ENCODE peak calls at places on chromosome 16, in nine cellular contexts. One of them, this sample, is unnamed. For H3K36me3, the result is how much of the 10 kb centered on the place peaks cover.

GRCh38 chr16:67304006-67304405 is 22.5 kb downstream of the KCTD19 start:
- DNase-seq in psoas muscle: no peak
- DNase-seq in CD4-positive, alpha-beta memory T cell: no peak
- DNase-seq in sigmoid colon: no peak
- DNase-seq in endodermal cell: no peak
- DNase-seq in GM23248: peak
- DNase-seq in aorta: no peak
- DNase-seq in BJ: no peak
- DNase-seq in CD8-positive, alpha-beta memory T cell: no peak
- DNase-seq in this sample: no peak

GRCh38 chr16:24114876-24115275 is 141.3 kb upstream of the CACNG3 start:
- DNase-seq in sigmoid colon: peak
- DNase-seq in GM23248: no peak
- DNase-seq in aorta: no peak
- DNase-seq in psoas muscle: no peak
- DNase-seq in CD8-positive, alpha-beta memory T cell: no peak
- DNase-seq in CD4-positive, alpha-beta memory T cell: no peak
- DNase-seq in BJ: no peak
- DNase-seq in endodermal cell: no peak
- DNase-seq in this sample: no peak

GRCh38 chr16:56269276-56269675 is 78.0 kb downstream of the GNAO1 start:
- DNase-seq in psoas muscle: no peak
- DNase-seq in BJ: no peak
- DNase-seq in endodermal cell: no peak
- DNase-seq in sigmoid colon: peak
- DNase-seq in CD8-positive, alpha-beta memory T cell: no peak
- DNase-seq in aorta: no peak
- DNase-seq in GM23248: no peak
- DNase-seq in CD4-positive, alpha-beta memory T cell: no peak
- DNase-seq in this sample: no peak

GRCh38 chr16:11034481-11034931 is 90.1 kb downstream of the CLEC16A start:
- DNase-seq in aorta: no peak
- DNase-seq in CD4-positive, alpha-beta memory T cell: no peak
- DNase-seq in endodermal cell: no peak
- DNase-seq in CD8-positive, alpha-beta memory T cell: no peak
- DNase-seq in GM23248: peak
- DNase-seq in psoas muscle: peak
- DNase-seq in BJ: no peak
- DNase-seq in sigmoid colon: no peak
- DNase-seq in this sample: no peak

GRCh38 chr16:1420111-1420539 is 422 bp downstream of the UQCC4 start:
- DNase-seq in CD4-positive, alpha-beta memory T cell: no peak
- DNase-seq in endodermal cell: no peak
- DNase-seq in sigmoid colon: no peak
- DNase-seq in psoas muscle: peak
- DNase-seq in aorta: peak
- DNase-seq in BJ: no peak
- DNase-seq in CD8-positive, alpha-beta memory T cell: no peak
- DNase-seq in GM23248: peak
- DNase-seq in this sample: no peak

GRCh38 chr16:68901910-68902309 is 58.6 kb downstream of the TANGO6 start:
- DNase-seq in CD4-positive, alpha-beta memory T cell: no peak
- DNase-seq in CD8-positive, alpha-beta memory T cell: no peak
- DNase-seq in psoas muscle: no peak
- DNase-seq in sigmoid colon: no peak
- DNase-seq in aorta: no peak
- DNase-seq in endodermal cell: no peak
- DNase-seq in BJ: peak
- DNase-seq in GM23248: peak
- DNase-seq in this sample: no peak

GRCh38 chr16:68643847-68644246 is 1.3 kb upstream of the CDH3 start:
- DNase-seq in BJ: no peak
- DNase-seq in endodermal cell: peak
- DNase-seq in CD4-positive, alpha-beta memory T cell: no peak
- DNase-seq in GM23248: no peak
- DNase-seq in sigmoid colon: no peak
- DNase-seq in CD8-positive, alpha-beta memory T cell: no peak
- DNase-seq in psoas muscle: no peak
- DNase-seq in aorta: no peak
- DNase-seq in this sample: peak

GRCh38 chr16:11025120-11025531 is 80.8 kb downstream of the CLEC16A start:
- DNase-seq in BJ: no peak
- DNase-seq in aorta: no peak
- DNase-seq in CD4-positive, alpha-beta memory T cell: no peak
- DNase-seq in GM23248: no peak
- DNase-seq in CD8-positive, alpha-beta memory T cell: no peak
- DNase-seq in psoas muscle: no peak
- DNase-seq in endodermal cell: no peak
- DNase-seq in sigmoid colon: no peak
- DNase-seq in this sample: no peak

GRCh38 chr16:21081329-21081728 is 69.3 kb downstream of the DNAH3 start:
- DNase-seq in CD4-positive, alpha-beta memory T cell: no peak
- DNase-seq in psoas muscle: no peak
- DNase-seq in BJ: no peak
- DNase-seq in aorta: no peak
- DNase-seq in GM23248: no peak
- DNase-seq in CD8-positive, alpha-beta memory T cell: no peak
- DNase-seq in endodermal cell: no peak
- DNase-seq in sigmoid colon: no peak
- DNase-seq in this sample: no peak

GRCh38 chr16:4693956-4694663 is 748 bp downstream of the NUDT16L1 start:
- DNase-seq in sigmoid colon: peak
- DNase-seq in GM23248: peak
- DNase-seq in psoas muscle: peak
- DNase-seq in BJ: no peak
- DNase-seq in aorta: no peak
- DNase-seq in CD4-positive, alpha-beta memory T cell: no peak
- DNase-seq in endodermal cell: peak
- DNase-seq in CD8-positive, alpha-beta memory T cell: peak
- DNase-seq in this sample: peak

GRCh38 chr16:65763640-65764305 is 602.7 kb upstream of the CDH5 start:
- DNase-seq in aorta: no peak
- DNase-seq in endodermal cell: no peak
- DNase-seq in BJ: no peak
- DNase-seq in CD4-positive, alpha-beta memory T cell: no peak
- DNase-seq in sigmoid colon: no peak
- DNase-seq in CD8-positive, alpha-beta memory T cell: no peak
- DNase-seq in GM23248: no peak
- DNase-seq in psoas muscle: no peak
- DNase-seq in this sample: no peak

GRCh38 chr16:4263504-4264436 is 9.1 kb downstream of the TFAP4 start:
- DNase-seq in sigmoid colon: peak
- DNase-seq in psoas muscle: peak
- DNase-seq in BJ: peak
- DNase-seq in endodermal cell: peak
- DNase-seq in CD8-positive, alpha-beta memory T cell: no peak
- DNase-seq in aorta: peak
- DNase-seq in CD4-positive, alpha-beta memory T cell: no peak
- DNase-seq in GM23248: peak
- DNase-seq in this sample: peak

GRCh38 chr16:46649571-46649970 is 28.4 kb upstream of the SHCBP1 start:
- DNase-seq in GM23248: no peak
- DNase-seq in CD8-positive, alpha-beta memory T cell: no peak
- DNase-seq in CD4-positive, alpha-beta memory T cell: no peak
- DNase-seq in endodermal cell: no peak
- DNase-seq in sigmoid colon: peak
- DNase-seq in aorta: no peak
- DNase-seq in psoas muscle: peak
- DNase-seq in BJ: no peak
- DNase-seq in this sample: no peak

GRCh38 chr16:23496826-23497542 is 13.3 kb downstream of the GGA2 start:
- DNase-seq in sigmoid colon: no peak
- DNase-seq in aorta: no peak
- DNase-seq in psoas muscle: no peak
- DNase-seq in GM23248: peak
- DNase-seq in BJ: peak
- DNase-seq in CD4-positive, alpha-beta memory T cell: no peak
- DNase-seq in CD8-positive, alpha-beta memory T cell: no peak
- DNase-seq in endodermal cell: no peak
- DNase-seq in this sample: no peak

GRCh38 chr16:66524601-66525164 is 25.2 kb downstream of the TK2 start:
- DNase-seq in psoas muscle: no peak
- DNase-seq in GM23248: no peak
- DNase-seq in CD8-positive, alpha-beta memory T cell: peak
- DNase-seq in aorta: peak
- DNase-seq in CD4-positive, alpha-beta memory T cell: no peak
- DNase-seq in endodermal cell: peak
- DNase-seq in sigmoid colon: no peak
- DNase-seq in BJ: no peak
- DNase-seq in this sample: no peak

DNA sequence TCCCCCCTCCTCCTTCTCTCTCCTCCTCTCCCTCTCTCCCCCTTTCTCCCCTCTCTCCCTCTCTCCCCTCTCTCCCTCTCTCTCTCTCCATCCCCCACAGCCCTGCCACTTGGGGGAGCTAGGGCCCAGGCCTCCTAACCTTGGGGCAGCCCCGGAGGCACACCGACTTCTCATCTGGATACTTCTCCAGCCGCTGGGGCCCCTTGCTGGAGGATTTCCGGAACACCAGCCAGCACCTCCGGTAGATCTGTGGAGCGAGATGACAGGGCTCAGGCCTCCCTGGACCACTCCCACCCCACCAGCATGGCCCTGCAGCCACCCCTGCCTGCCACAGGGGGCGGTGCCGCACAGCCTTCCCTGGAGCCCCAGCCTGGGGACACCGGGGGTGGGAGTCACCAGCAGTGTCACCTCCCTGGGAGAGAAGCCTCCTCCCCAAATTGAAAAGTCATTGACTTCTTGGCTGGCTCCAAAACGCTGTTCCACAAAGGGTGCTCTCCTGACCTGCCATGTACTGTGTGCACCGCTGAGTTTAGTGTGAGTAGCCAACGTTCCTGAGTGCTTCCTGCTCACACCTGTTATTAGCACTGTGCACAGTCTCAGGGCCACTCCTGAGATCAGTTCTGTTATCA is 10.5 kb downstream of the DOK4 start:
- DNase-seq in psoas muscle: peak
- DNase-seq in aorta: peak
- DNase-seq in sigmoid colon: no peak
- DNase-seq in endodermal cell: peak
- DNase-seq in GM23248: peak
- DNase-seq in CD4-positive, alpha-beta memory T cell: peak
- DNase-seq in BJ: no peak
- DNase-seq in CD8-positive, alpha-beta memory T cell: peak
- DNase-seq in this sample: peak
- H3K4me3 ChIP-seq in psoas muscle: no peak
- H3K4me3 ChIP-seq in aorta: no peak
- H3K4me3 ChIP-seq in sigmoid colon: no peak
- H3K4me3 ChIP-seq in endodermal cell: no peak
- H3K4me3 ChIP-seq in GM23248: no peak
- H3K4me3 ChIP-seq in CD4-positive, alpha-beta memory T cell: no peak
- H3K4me3 ChIP-seq in BJ: no peak
- H3K4me3 ChIP-seq in CD8-positive, alpha-beta memory T cell: no peak
- H3K4me3 ChIP-seq in this sample: peak

DNA sequence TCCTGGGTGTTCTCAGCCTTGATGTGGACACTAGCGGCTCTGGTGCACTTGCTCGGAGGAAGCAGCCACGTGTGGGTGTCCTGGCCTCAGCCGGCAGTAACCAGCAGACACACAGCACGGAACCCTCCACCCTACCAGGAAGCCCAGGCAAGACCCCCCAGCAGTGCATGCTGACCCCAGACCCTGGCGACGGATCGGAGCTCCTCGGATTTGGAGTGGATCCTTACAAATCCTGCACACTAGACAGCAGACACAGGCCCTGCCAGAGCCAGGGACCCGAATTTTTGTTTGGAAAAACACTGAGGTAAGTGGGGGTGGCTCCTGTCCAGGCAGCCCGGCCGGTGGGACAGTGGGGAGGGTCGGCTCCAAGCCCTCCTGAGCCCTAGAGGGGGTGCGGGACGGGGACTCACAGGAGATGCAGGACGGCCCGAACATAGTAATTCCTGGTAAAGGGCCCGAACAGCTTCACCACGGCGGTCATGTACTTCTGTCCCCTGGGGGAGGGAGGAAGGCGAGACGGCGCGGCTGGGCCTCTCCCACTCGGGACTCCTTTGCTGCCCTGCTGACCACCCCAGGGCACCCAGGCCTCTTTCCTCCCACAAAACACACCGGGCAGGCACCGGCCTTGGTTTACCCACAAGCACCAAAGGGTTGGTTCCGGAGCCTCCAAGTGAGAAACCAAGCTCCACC is 4.4 kb downstream of the CYBA start:
- DNase-seq in GM23248: no peak
- DNase-seq in CD4-positive, alpha-beta memory T cell: no peak
- DNase-seq in BJ: no peak
- DNase-seq in endodermal cell: no peak
- DNase-seq in CD8-positive, alpha-beta memory T cell: no peak
- DNase-seq in psoas muscle: no peak
- DNase-seq in sigmoid colon: no peak
- DNase-seq in aorta: no peak
- DNase-seq in this sample: no peak
- H3K36me3 ChIP-seq in GM23248: under half
- H3K36me3 ChIP-seq in CD4-positive, alpha-beta memory T cell: under half
- H3K36me3 ChIP-seq in BJ: under half
- H3K36me3 ChIP-seq in endodermal cell: under half
- H3K36me3 ChIP-seq in CD8-positive, alpha-beta memory T cell: under half
- H3K36me3 ChIP-seq in psoas muscle: under half
- H3K36me3 ChIP-seq in sigmoid colon: under half
- H3K36me3 ChIP-seq in aorta: under half
- H3K36me3 ChIP-seq in this sample: under half

GRCh38 chr16:73143681-73144370 is 95.9 kb upstream of the ZFHX3 start:
- DNase-seq in psoas muscle: no peak
- DNase-seq in BJ: no peak
- DNase-seq in GM23248: peak
- DNase-seq in endodermal cell: no peak
- DNase-seq in CD4-positive, alpha-beta memory T cell: no peak
- DNase-seq in aorta: no peak
- DNase-seq in sigmoid colon: no peak
- DNase-seq in CD8-positive, alpha-beta memory T cell: no peak
- DNase-seq in this sample: no peak
- H3K4me3 ChIP-seq in psoas muscle: peak
- H3K4me3 ChIP-seq in BJ: peak
- H3K4me3 ChIP-seq in GM23248: peak
- H3K4me3 ChIP-seq in endodermal cell: no peak
- H3K4me3 ChIP-seq in CD4-positive, alpha-beta memory T cell: no peak
- H3K4me3 ChIP-seq in aorta: peak
- H3K4me3 ChIP-seq in sigmoid colon: peak
- H3K4me3 ChIP-seq in CD8-positive, alpha-beta memory T cell: no peak
- H3K4me3 ChIP-seq in this sample: no peak

GRCh38 chr16:53249331-53249730 is 184.9 kb upstream of the RBL2 start:
- DNase-seq in psoas muscle: no peak
- DNase-seq in sigmoid colon: no peak
- DNase-seq in CD4-positive, alpha-beta memory T cell: no peak
- DNase-seq in CD8-positive, alpha-beta memory T cell: no peak
- DNase-seq in aorta: no peak
- DNase-seq in endodermal cell: no peak
- DNase-seq in BJ: no peak
- DNase-seq in GM23248: no peak
- DNase-seq in this sample: no peak
- H3K36me3 ChIP-seq in psoas muscle: half or more
- H3K36me3 ChIP-seq in sigmoid colon: under half
- H3K36me3 ChIP-seq in CD4-positive, alpha-beta memory T cell: under half
- H3K36me3 ChIP-seq in CD8-positive, alpha-beta memory T cell: under half
- H3K36me3 ChIP-seq in aorta: under half
- H3K36me3 ChIP-seq in endodermal cell: half or more
- H3K36me3 ChIP-seq in BJ: under half
- H3K36me3 ChIP-seq in GM23248: half or more
- H3K36me3 ChIP-seq in this sample: under half